ENCODE peak calls at places on chromosomes 4 and X, in eight cellular contexts. J is Karpas-422, K is GM23338, X is PC-3, T is K562, Z is fibroblast of lung, D is hepatocyte, L is PC-9. V is an unnamed sample. For H4K20me1, the result is how much of the 10 kb centered on the place peaks cover.

GRCh38 chr4:44448548-44449443 is at the start of gene KCTD8:
- DNase-seq in J (peak), K (peak), X (peak), T (peak), Z (peak), D (peak), L (no peak), V (peak)

GRCh38 chr4:79044260-79044659 is 105.0 kb upstream of the PAQR3 start:
- DNase-seq in J (no peak), K (no peak), X (no peak), T (no peak), Z (no peak), D (no peak), L (no peak), V (no peak)

GRCh38 chr4:108030332-108030731 is 40.6 kb downstream of the HADH start:
- DNase-seq in J (peak), K (peak), X (peak), T (peak), Z (peak), D (peak), L (no peak), V (peak)

GRCh38 chrX:123570011-123570590 is 162.8 kb downstream of the THOC2 start:
- DNase-seq in J (no peak), K (no peak), X (peak), T (no peak), Z (no peak), D (no peak), L (peak), V (no peak)

GRCh38 chr4:33395731-33396485 is 2675.7 kb downstream of the PCDH7 start:
- DNase-seq in J (no peak), K (no peak), X (no peak), T (no peak), Z (no peak), D (no peak), L (no peak), V (no peak)

GRCh38 chr4:110518889-110519490 is 43.0 kb downstream of the ENPEP start:
- DNase-seq in J (peak), K (peak), X (peak), T (peak), Z (peak), D (peak), L (no peak), V (no peak)

GRCh38 chr4:52051615-52052474 is 741 bp downstream of the SPATA18 start:
- DNase-seq in J (no peak), K (peak), X (no peak), T (no peak), Z (peak), D (peak), L (no peak), V (peak)

GRCh38 chr4:121789960-121790829 is 10.9 kb upstream of the EXOSC9 start:
- DNase-seq in J (no peak), K (no peak), X (peak), T (peak), Z (peak), D (no peak), L (peak), V (peak)

GRCh38 chr4:112704991-112705845 is 68.3 kb downstream of the LARP7 start:
- DNase-seq in J (no peak), K (peak), X (peak), T (no peak), Z (peak), D (peak), L (no peak), V (no peak)

GRCh38 chrX:107205770-107206696 is at the start of the genes DNAAF6 and NUP62CL:
- DNase-seq in J (peak), K (peak), X (peak), T (peak), Z (peak), D (peak), L (peak), V (no peak)

GRCh38 chr4:118557298-118557851 is 127.8 kb upstream of the METTL14 start:
- DNase-seq in J (no peak), K (no peak), X (peak), T (no peak), Z (peak), D (no peak), L (peak), V (no peak)

GRCh38 chr4:147821555-147821954 is 89.7 kb downstream of the ARHGAP10 start:
- DNase-seq in J (no peak), K (no peak), X (no peak), T (no peak), Z (no peak), D (no peak), L (no peak), V (no peak)

GRCh38 chr4:115972967-115973366 is 859.5 kb upstream of the NDST4 start:
- DNase-seq in J (no peak), K (peak), X (no peak), T (no peak), Z (no peak), D (no peak), L (no peak), V (no peak)

GRCh38 chr4:168421671-168422070 is 58.6 kb downstream of the DDX60L start:
- DNase-seq in J (no peak), K (no peak), X (peak), T (no peak), Z (peak), D (peak), L (peak), V (peak)

GRCh38 chr4:139763205-139763604 is 97.6 kb downstream of the MGST2 start:
- DNase-seq in J (no peak), K (peak), X (no peak), T (no peak), Z (no peak), D (no peak), L (no peak), V (no peak)

GRCh38 chrX:148647666-148648065 is 147.2 kb downstream of the AFF2 start:
- DNase-seq in J (no peak), K (no peak), X (no peak), T (no peak), Z (no peak), D (no peak), L (no peak), V (no peak)

GRCh38 chr4:14646831-14647230 is 355.4 kb upstream of the CPEB2 start:
- DNase-seq in J (no peak), K (no peak), X (peak), T (no peak), Z (peak), D (no peak), L (no peak), V (no peak)

GRCh38 chr4:144399927-144400326 is 246.0 kb upstream of the HHIP start:
- DNase-seq in J (no peak), K (no peak), X (peak), T (no peak), Z (peak), D (peak), L (peak), V (peak)

GRCh38 chr4:65416875-65417274 is 253.4 kb downstream of the EPHA5 start:
- DNase-seq in J (no peak), K (peak), X (peak), T (no peak), Z (no peak), D (no peak), L (no peak), V (no peak)

GRCh38 chr4:153228512-153229145 is 24.4 kb downstream of the TRIM2 start:
- DNase-seq in J (no peak), K (no peak), X (no peak), T (no peak), Z (no peak), D (no peak), L (no peak), V (no peak)

GRCh38 chr4:74794341-74794801 is at the start of gene BTC:
- DNase-seq in J (no peak), K (peak), X (peak), T (no peak), Z (peak), D (peak), L (peak), V (no peak)

GRCh38 chrX:51641421-51642021 is 22.8 kb upstream of the CENPVL3 start:
- DNase-seq in J (peak), K (peak), X (peak), T (peak), Z (peak), D (peak), L (no peak), V (no peak)

GRCh38 chrX:63686878-63687714 is 97.9 kb downstream of the ARHGEF9 start:
- DNase-seq in J (peak), K (peak), X (peak), T (peak), Z (peak), D (peak), L (no peak), V (no peak)

GRCh38 chr4:88880501-88881226 is 176.3 kb downstream of the FAM13A start:
- DNase-seq in J (no peak), K (no peak), X (no peak), T (no peak), Z (no peak), D (no peak), L (no peak), V (no peak)

GRCh38 chrX:104659037-104659744 is 93.2 kb downstream of the IL1RAPL2 start:
- DNase-seq in J (no peak), K (no peak), X (peak), T (no peak), Z (no peak), D (no peak), L (peak), V (no peak)

GRCh38 chr4:89438102-89438831 is 130.7 kb upstream of the GPRIN3 start:
- DNase-seq in J (peak), K (peak), X (peak), T (peak), Z (peak), D (peak), L (no peak), V (no peak)

GRCh38 chr4:70586841-70587240 is 5.2 kb upstream of the AMBN start:
- DNase-seq in J (no peak), K (no peak), X (no peak), T (no peak), Z (no peak), D (no peak), L (no peak), V (no peak)

GRCh38 chrX:68433155-68433980 is at the start of gene OPHN1:
- DNase-seq in J (no peak), K (peak), X (peak), T (peak), Z (peak), D (peak), L (peak), V (no peak)

GRCh38 chr4:116603096-116603495 is 482.3 kb downstream of the TRAM1L1 start:
- DNase-seq in J (no peak), K (no peak), X (peak), T (no peak), Z (no peak), D (no peak), L (no peak), V (peak)

GRCh38 chrX:118226060-118226428 is 109.4 kb upstream of the KLHL13 start:
- DNase-seq in J (peak), K (peak), X (peak), T (peak), Z (no peak), D (peak), L (no peak), V (no peak)

GRCh38 chr4:48341776-48342558 is 638 bp downstream of the SLAIN2 start:
- DNase-seq in J (peak), K (peak), X (peak), T (peak), Z (peak), D (peak), L (no peak), V (no peak)

GRCh38 chrX:131677655-131678628 is 134.1 kb downstream of the OR13H1 start:
- DNase-seq in J (peak), K (peak), X (peak), T (peak), Z (peak), D (peak), L (peak), V (no peak)

GRCh38 chr4:89519771-89520170 is 212.2 kb upstream of the GPRIN3 start:
- DNase-seq in J (no peak), K (no peak), X (no peak), T (no peak), Z (no peak), D (no peak), L (no peak), V (no peak)

GRCh38 chrX:21949689-21950088 is 9.2 kb downstream of the SMS start:
- DNase-seq in J (no peak), K (no peak), X (no peak), T (no peak), Z (no peak), D (no peak), L (no peak), V (no peak)
- H4K20me1 ChIP-seq in J (under half), K (under half), X (half or more), T (under half), Z (under half), D (under half), L (under half), V (under half)

GRCh38 chrX:154072192-154072591 is 25.3 kb downstream of the MECP2 start:
- DNase-seq in J (no peak), K (no peak), X (no peak), T (no peak), Z (no peak), D (no peak), L (no peak), V (no peak)

GRCh38 chrX:154068560-154068959 is 29.0 kb downstream of the MECP2 start:
- DNase-seq in J (no peak), K (no peak), X (no peak), T (no peak), Z (no peak), D (no peak), L (no peak), V (no peak)

DNA sequence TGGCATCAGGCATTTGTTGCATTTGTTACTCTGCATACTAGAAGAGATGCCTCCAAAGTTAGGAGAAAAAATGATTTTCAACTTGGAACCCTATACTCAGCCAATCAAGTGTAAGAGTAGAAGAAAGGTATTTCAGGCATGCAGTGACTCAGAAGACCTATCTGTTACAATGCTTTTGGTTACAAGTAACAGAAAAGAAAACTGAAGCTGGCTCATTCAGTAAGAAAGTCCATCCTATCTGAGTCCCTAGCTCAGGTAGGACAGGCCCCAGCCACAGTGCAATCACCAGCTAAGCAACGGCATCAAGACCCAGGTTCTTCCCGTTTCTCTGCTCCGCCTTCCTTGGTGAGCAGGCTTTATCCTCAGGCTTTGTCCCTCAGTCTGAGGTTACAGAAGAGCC is 23.3 kb downstream of the MECP2 start:
- DNase-seq in J (no peak), K (peak), X (peak), T (no peak), Z (peak), D (no peak), L (peak), V (no peak)
- H4K20me1 ChIP-seq in J (under half), K (under half), X (under half), T (under half), Z (under half), D (under half), L (under half), V (under half)

DNA sequence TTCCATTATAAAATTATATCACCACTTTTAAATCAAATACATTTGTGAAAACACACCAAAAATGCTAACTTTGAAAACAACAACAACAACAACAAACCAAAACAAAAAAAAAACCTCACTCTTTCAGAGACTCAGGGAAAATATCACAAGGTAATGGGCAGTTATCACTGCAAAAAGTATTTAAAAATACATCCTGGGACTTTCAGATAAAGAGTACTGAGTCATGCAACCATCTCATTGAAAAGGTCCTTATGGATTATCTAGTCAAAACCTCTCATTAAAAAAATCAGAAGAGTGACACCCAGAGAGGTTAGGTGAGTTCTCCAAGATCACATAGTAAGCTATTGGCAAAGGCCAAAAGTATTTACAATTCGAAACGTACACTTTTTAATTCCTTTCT is 9.5 kb downstream of the STX18 start:
- DNase-seq in J (no peak), K (no peak), X (no peak), T (peak), Z (no peak), D (no peak), L (no peak), V (no peak)
- H4K20me1 ChIP-seq in J (under half), K (under half), X (under half), T (under half), Z (under half), D (under half), L (under half), V (under half)

GRCh38 chrX:34768290-34768689 is 111.2 kb upstream of the TMEM47 start:
- DNase-seq in J (no peak), K (no peak), X (no peak), T (no peak), Z (no peak), D (no peak), L (no peak), V (no peak)

GRCh38 chrX:34764842-34765241 is 107.8 kb upstream of the TMEM47 start:
- DNase-seq in J (no peak), K (peak), X (peak), T (no peak), Z (no peak), D (no peak), L (no peak), V (no peak)

GRCh38 chrX:34770511-34770910 is 113.4 kb upstream of the TMEM47 start:
- DNase-seq in J (no peak), K (no peak), X (no peak), T (no peak), Z (peak), D (no peak), L (no peak), V (no peak)
- H4K20me1 ChIP-seq in J (under half), K (under half), X (under half), T (under half), Z (under half), D (under half), L (under half), V (under half)

GRCh38 chr4:26321326-26322276 is 787 bp downstream of the RBPJ start:
- DNase-seq in J (peak), K (peak), X (no peak), T (no peak), Z (peak), D (peak), L (no peak), V (no peak)
- H4K20me1 ChIP-seq in J (under half), K (under half), X (under half), T (under half), Z (under half), D (under half), L (under half), V (under half)

DNA sequence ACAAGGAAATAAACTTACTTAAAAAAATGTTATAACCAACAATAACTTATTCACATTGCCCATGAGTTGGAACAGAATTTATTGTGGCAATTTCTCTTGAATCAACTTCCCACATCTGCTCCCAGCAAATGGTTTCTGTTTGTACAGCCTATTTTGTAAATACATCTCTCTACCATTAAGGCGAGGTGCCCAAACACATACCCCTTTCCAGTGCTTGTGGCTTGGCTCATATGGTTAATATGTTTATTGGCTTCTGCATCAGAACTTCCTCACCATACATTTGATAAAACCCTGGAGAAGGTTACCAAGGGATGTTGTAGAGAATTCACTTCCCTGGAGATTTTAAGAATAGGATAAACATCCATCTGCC is 207.1 kb downstream of the SOWAHB start:
- DNase-seq in J (no peak), K (no peak), X (peak), T (no peak), Z (peak), D (no peak), L (no peak), V (no peak)
- H4K20me1 ChIP-seq in J (under half), K (under half), X (under half), T (under half), Z (under half), D (under half), L (under half), V (under half)